ENCODE peak calls at places on chromosomes 5 and 9, in ten cellular contexts. G is effector memory CD8-positive, alpha-beta T cell; C is BE2C; U is activated CD4-positive, alpha-beta T cell treated with anti-CD3 and anti-CD28 coated beads, Interleukin-2, amount 50 U/mL, for 1 hour; D is astrocyte of the spinal cord; Y is left ventricle myocardium superior; S is dermis blood vessel endothelial cell; A is sigmoid colon; Z is psoas muscle; W is mucosa of descending colon. V is an unnamed sample.

GRCh38 chr5:104347119-104347708 is 784.6 kb upstream of the NUDT12 start:
- DNase-seq in G (no peak), C (peak; percentile 28), U (no peak), D (peak; percentile 48), Y (no peak), S (peak; percentile 1), A (no peak), Z (no peak), W (no peak), V (peak; percentile 63)

GRCh38 chr5:97534166-97534565 is 351.1 kb upstream of the RIOK2 start:
- DNase-seq in G (no peak), C (peak; percentile 49), U (no peak), D (peak; percentile 87), Y (no peak), S (peak; percentile 68), A (no peak), Z (no peak), W (no peak), V (peak; percentile 97)

GRCh38 chr9:73183917-73184861 is 32.5 kb downstream of the ANXA1 start:
- DNase-seq in G (no peak), C (no peak), U (no peak), D (no peak), Y (no peak), S (peak; percentile 73), A (no peak), Z (no peak), W (no peak), V (peak; percentile 75)

GRCh38 chr5:71586052-71586940 is 844 bp upstream of the MCCC2 start:
- DNase-seq in G (no peak), C (peak; percentile 58), U (no peak), D (no peak), Y (no peak), S (peak; percentile 59), A (no peak), Z (no peak), W (no peak), V (no peak)

GRCh38 chr5:95731571-95732554 is 727 bp downstream of the RHOBTB3 start:
- DNase-seq in G (peak; percentile 24), C (peak; percentile 69), U (peak; percentile 27), D (peak; percentile 50), Y (peak; percentile 74), S (peak; percentile 55), A (peak; percentile 80), Z (peak; percentile 56), W (peak; percentile 73), V (peak; percentile 49)

GRCh38 chr5:53389093-53389492 is 91.3 kb upstream of the FST start:
- DNase-seq in G (no peak), C (no peak), U (no peak), D (no peak), Y (no peak), S (no peak), A (no peak), Z (no peak), W (no peak), V (no peak)

GRCh38 chr5:98463222-98463621 is 310.2 kb upstream of the RGMB start:
- DNase-seq in G (no peak), C (no peak), U (no peak), D (no peak), Y (no peak), S (no peak), A (no peak), Z (no peak), W (no peak), V (no peak)

GRCh38 chr5:72402959-72403628 is 82.9 kb downstream of the PTCD2 start:
- DNase-seq in G (no peak), C (no peak), U (no peak), D (peak; percentile 47), Y (peak; percentile 38), S (peak; percentile 93), A (no peak), Z (no peak), W (no peak), V (peak; percentile 31)

GRCh38 chr5:8756498-8757084 is 789.3 kb downstream of the SEMA5A start:
- DNase-seq in G (no peak), C (no peak), U (no peak), D (peak; percentile 73), Y (no peak), S (peak; percentile 73), A (no peak), Z (no peak), W (no peak), V (peak; percentile 78)

V was measured in cardiac fibroblast.